ENCODE peak calls at places on chromosomes 2 and 18, in nine cellular contexts. U, M, O, G, N, S, T, A and B are unnamed samples.

GRCh38 chr2:143161982-143162837 is 33.0 kb downstream of the ARHGAP15 start:
- DNase-seq in G (peak; percentile 29), U (peak; percentile 58), M (peak; percentile 27), A (peak; percentile 13), S (peak; percentile 66), O (no peak), T (no peak), N (peak; percentile 63), B (peak; percentile 53)

GRCh38 chr18:44630118-44630517 is 50.6 kb upstream of the SETBP1 start:
- DNase-seq in G (no peak), U (no peak), S (no peak), O (no peak), A (no peak), M (no peak), T (no peak), N (no peak), B (no peak)

GRCh38 chr18:45166341-45167108 is 448.8 kb upstream of the SLC14A2 start:
- DNase-seq in O (peak; percentile 98), G (peak; percentile 65), S (peak; percentile 93), T (no peak), U (peak; percentile 87), M (no peak), N (no peak), A (peak; percentile 94), B (peak; percentile 97)

GRCh38 chr2:109196081-109196875 is 67.3 kb downstream of the SH3RF3 start:
- DNase-seq in U (no peak), N (no peak), G (no peak), S (no peak), O (no peak), M (no peak), A (no peak), T (no peak), B (no peak)

GRCh38 chr2:216495656-216496055 is 3.0 kb upstream of the RPL37A start:
- DNase-seq in N (no peak), U (peak; percentile 69), S (peak; percentile 66), O (no peak), M (no peak), G (no peak), A (no peak), T (no peak), B (peak; percentile 73)

GRCh38 chr2:127961729-127962128 is 66.1 kb downstream of the SAP130 start:
- DNase-seq in S (no peak), N (no peak), A (no peak), U (no peak), M (no peak), T (no peak), G (no peak), O (no peak), B (no peak)

GRCh38 chr18:37539236-37539635 is 26.4 kb downstream of the CELF4 start:
- DNase-seq in N (no peak), S (no peak), T (no peak), O (no peak), A (no peak), G (no peak), U (no peak), M (no peak), B (no peak)

GRCh38 chr18:55879331-55879730 is 291.3 kb upstream of the TCF4 start:
- DNase-seq in O (no peak), M (no peak), T (no peak), S (no peak), A (no peak), G (no peak), U (no peak), N (no peak), B (peak; percentile 32)

GRCh38 chr18:31795747-31796146 is 35.1 kb upstream of the SLC25A52 start:
- DNase-seq in A (no peak), N (no peak), U (no peak), T (no peak), M (no peak), S (no peak), G (no peak), O (no peak), B (no peak)

GRCh38 chr2:28901841-28902240 is 7.4 kb downstream of the WDR43 start:
- DNase-seq in U (no peak), S (no peak), N (no peak), O (no peak), M (no peak), G (no peak), A (no peak), T (no peak), B (peak; percentile 41)

GRCh38 chr2:217183471-217183870 is 323.6 kb upstream of the TNP1 start:
- DNase-seq in T (no peak), O (no peak), N (no peak), S (no peak), U (no peak), A (no peak), M (no peak), G (no peak), B (no peak)

GRCh38 chr2:121746071-121746578 is 9.3 kb upstream of the TSN start:
- DNase-seq in M (no peak), N (no peak), O (no peak), A (no peak), T (no peak), S (no peak), G (no peak), U (no peak), B (no peak)

GRCh38 chr18:58292675-58293074 is 248.6 kb downstream of the NEDD4L start:
- DNase-seq in O (no peak), T (no peak), N (no peak), U (no peak), A (peak; percentile 80), M (no peak), S (no peak), G (no peak), B (no peak)

GRCh38 chr2:151886235-151886634 is 58.0 kb upstream of the ARL5A start:
- DNase-seq in O (no peak), G (no peak), A (peak; percentile 10), N (no peak), T (no peak), U (no peak), M (no peak), S (peak; percentile 1), B (no peak)

GRCh38 chr18:3775996-3776395 is 326.0 kb downstream of the TGIF1 start:
- DNase-seq in N (no peak), O (no peak), S (no peak), G (no peak), T (no peak), U (no peak), A (no peak), M (no peak), B (no peak)

GRCh38 chr2:64905338-64906024 is 83.7 kb upstream of the SLC1A4 start:
- DNase-seq in G (peak; percentile 14), S (no peak), O (no peak), T (no peak), A (no peak), U (no peak), M (no peak), N (no peak), B (peak; percentile 33)

GRCh38 chr2:108403494-108403893 is 25.7 kb downstream of the SULT1C4 start:
- DNase-seq in U (peak; percentile 7), M (no peak), O (peak; percentile 20), G (no peak), A (no peak), T (no peak), N (no peak), S (peak; percentile 26), B (peak; percentile 62)

GRCh38 chr18:574456-575228 is 5.5 kb upstream of the CETN1 start:
- DNase-seq in G (no peak), O (no peak), S (no peak), U (no peak), A (no peak), T (no peak), N (no peak), M (no peak), B (no peak)

GRCh38 chr18:576924-577323 is 3.3 kb upstream of the CETN1 start:
- DNase-seq in G (no peak), M (no peak), N (no peak), U (no peak), O (no peak), A (no peak), T (no peak), S (no peak), B (no peak)

GRCh38 chr18:570256-570655 is 9.9 kb upstream of the CETN1 start:
- DNase-seq in M (no peak), N (no peak), U (no peak), A (no peak), S (no peak), G (no peak), T (no peak), O (no peak), B (no peak)

GRCh38 chr18:572499-573289 is 7.5 kb upstream of the CETN1 start:
- DNase-seq in N (no peak), G (no peak), S (no peak), U (no peak), T (no peak), A (no peak), O (no peak), M (no peak), B (no peak)

DNA sequence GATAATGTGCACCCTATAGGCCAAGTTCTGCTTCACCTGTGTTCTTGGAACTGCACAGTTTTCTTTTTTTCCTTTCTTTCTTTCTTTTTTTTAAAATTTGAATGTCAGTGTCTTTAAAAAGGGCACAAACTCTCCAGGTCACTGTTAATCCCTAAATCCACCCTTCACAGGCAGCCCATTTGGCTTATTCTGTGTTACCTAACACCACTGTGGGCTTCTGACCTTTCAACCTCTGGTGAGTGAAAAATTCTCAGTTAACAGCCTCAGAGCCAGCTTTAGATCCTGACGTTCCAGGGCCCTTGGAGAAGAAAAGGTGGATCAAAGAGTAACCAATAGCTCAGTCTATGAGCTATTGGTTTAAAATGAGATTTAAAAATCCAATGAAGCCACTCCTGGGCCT is 6.8 kb upstream of the CETN1 start:
- DNase-seq in U (no peak), A (no peak), S (no peak), M (no peak), T (no peak), G (no peak), N (no peak), O (no peak), B (no peak)
- H3K4me3 ChIP-seq in U (no peak overlapping the region), A (no peak overlapping the region), S (no peak overlapping the region), M (no peak overlapping the region), T (no peak overlapping the region), G (no peak overlapping the region), N (no peak overlapping the region), O (no peak overlapping the region), B (no peak overlapping the region)

GRCh38 chr2:196168181-196168580 is 3.2 kb downstream of the STK17B start:
- DNase-seq in S (peak; percentile 30), T (no peak), U (peak; percentile 16), N (no peak), O (no peak), G (no peak), M (no peak), A (no peak), B (peak; percentile 60)
- H3K4me3 ChIP-seq in S (peak overlapping the region; percentile 19), T (no peak overlapping the region), U (no peak overlapping the region), N (no peak overlapping the region), O (peak overlapping the region; percentile 37), G (peak overlapping the region; percentile 11), M (no peak overlapping the region), A (no peak overlapping the region), B (peak overlapping the region; percentile 12)

GRCh38 chr2:86552889-86553288 is 10.4 kb downstream of the CHMP3 start:
- DNase-seq in U (no peak), T (no peak), S (no peak), O (no peak), M (no peak), G (no peak), A (no peak), N (no peak), B (no peak)
- H3K4me3 ChIP-seq in U (no peak overlapping the region), T (no peak overlapping the region), S (no peak overlapping the region), O (no peak overlapping the region), M (no peak overlapping the region), G (no peak overlapping the region), A (no peak overlapping the region), N (no peak overlapping the region), B (no peak overlapping the region)

GRCh38 chr18:11137400-11137799 is 12.0 kb downstream of the PIEZO2 start:
- DNase-seq in T (no peak), N (no peak), A (no peak), G (no peak), O (no peak), U (no peak), S (no peak), M (no peak), B (no peak)
- H3K4me3 ChIP-seq in T (no peak overlapping the region), N (no peak overlapping the region), A (no peak overlapping the region), G (no peak overlapping the region), O (no peak overlapping the region), U (no peak overlapping the region), S (no peak overlapping the region), M (no peak overlapping the region), B (no peak overlapping the region)